ENCODE peak calls at places on chromosomes 11 and 22, in six cellular contexts. One of them, this sample, is unnamed. For H3K36me3, the result is how much of the 10 kb centered on the place peaks cover.

GRCh38 chr11:78562398-78562797 is 12.3 kb downstream of the NARS2 start:
- DNase-seq in PC-3: peak
- DNase-seq in HCT116: no peak
- DNase-seq in Caco-2: no peak
- DNase-seq in cardiac muscle cell: peak
- DNase-seq in tibial nerve: no peak
- DNase-seq in this sample: no peak

GRCh38 chr22:19884161-19884953 is 29.7 kb upstream of the GNB1L start:
- DNase-seq in HCT116: no peak
- DNase-seq in cardiac muscle cell: no peak
- DNase-seq in tibial nerve: no peak
- DNase-seq in Caco-2: no peak
- DNase-seq in PC-3: no peak
- DNase-seq in this sample: no peak

GRCh38 chr11:121672630-121673487 is 220.1 kb upstream of the SORL1-AS1 start:
- DNase-seq in cardiac muscle cell: peak
- DNase-seq in PC-3: no peak
- DNase-seq in HCT116: no peak
- DNase-seq in Caco-2: no peak
- DNase-seq in tibial nerve: no peak
- DNase-seq in this sample: no peak

GRCh38 chr11:28736256-28736655 is 628.1 kb downstream of the METTL15 start:
- DNase-seq in HCT116: no peak
- DNase-seq in PC-3: peak
- DNase-seq in Caco-2: no peak
- DNase-seq in cardiac muscle cell: no peak
- DNase-seq in tibial nerve: no peak
- DNase-seq in this sample: no peak

GRCh38 chr11:134025086-134025437 is 43.8 kb upstream of the JAM3 start:
- DNase-seq in HCT116: no peak
- DNase-seq in tibial nerve: no peak
- DNase-seq in cardiac muscle cell: no peak
- DNase-seq in PC-3: no peak
- DNase-seq in Caco-2: no peak
- DNase-seq in this sample: no peak

GRCh38 chr22:23781533-23781932 is 5.2 kb upstream of the SMARCB1 start:
- DNase-seq in HCT116: no peak
- DNase-seq in Caco-2: peak
- DNase-seq in tibial nerve: no peak
- DNase-seq in cardiac muscle cell: no peak
- DNase-seq in PC-3: peak
- DNase-seq in this sample: peak

GRCh38 chr11:64343740-64344133 is 3.7 kb downstream of the CCDC88B start:
- DNase-seq in cardiac muscle cell: no peak
- DNase-seq in Caco-2: peak
- DNase-seq in PC-3: peak
- DNase-seq in HCT116: no peak
- DNase-seq in tibial nerve: no peak
- DNase-seq in this sample: no peak

GRCh38 chr11:47176328-47177228 is at the start of gene ARFGAP2:
- DNase-seq in cardiac muscle cell: peak
- DNase-seq in PC-3: peak
- DNase-seq in HCT116: peak
- DNase-seq in Caco-2: peak
- DNase-seq in tibial nerve: peak
- DNase-seq in this sample: peak

GRCh38 chr11:131038597-131038996 is 122.3 kb upstream of the SNX19 start:
- DNase-seq in Caco-2: peak
- DNase-seq in PC-3: peak
- DNase-seq in cardiac muscle cell: peak
- DNase-seq in HCT116: no peak
- DNase-seq in tibial nerve: no peak
- DNase-seq in this sample: peak

DNA sequence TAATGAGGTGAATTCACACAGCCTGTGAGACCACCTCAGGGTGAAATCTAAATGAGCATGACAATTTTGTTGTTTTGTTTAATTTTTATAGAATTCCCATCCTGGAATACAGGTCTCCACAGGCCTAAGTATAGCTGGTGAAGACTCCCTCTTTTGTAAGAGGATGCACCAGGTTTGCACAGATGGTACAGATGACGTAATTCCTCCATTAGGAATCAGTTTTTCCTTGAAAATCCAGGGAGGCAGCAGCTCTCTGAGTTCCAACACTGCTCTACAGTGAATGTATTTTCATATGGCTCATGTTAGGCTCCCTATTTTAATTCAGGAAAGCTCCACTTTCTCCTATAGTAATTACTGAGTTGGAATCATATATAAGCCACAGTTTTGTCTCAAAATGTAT is 47.2 kb downstream of the USP28 start:
- DNase-seq in HCT116: no peak
- DNase-seq in tibial nerve: no peak
- DNase-seq in cardiac muscle cell: no peak
- DNase-seq in Caco-2: no peak
- DNase-seq in PC-3: no peak
- DNase-seq in this sample: no peak
- H3K36me3 ChIP-seq in HCT116: under half
- H3K36me3 ChIP-seq in tibial nerve: under half
- H3K36me3 ChIP-seq in cardiac muscle cell: half or more
- H3K36me3 ChIP-seq in Caco-2: under half
- H3K36me3 ChIP-seq in PC-3: under half
- H3K36me3 ChIP-seq in this sample: under half

GRCh38 chr11:33383920-33384209 is 126.7 kb downstream of the HIPK3 start:
- DNase-seq in Caco-2: no peak
- DNase-seq in HCT116: no peak
- DNase-seq in cardiac muscle cell: no peak
- DNase-seq in tibial nerve: no peak
- DNase-seq in PC-3: no peak
- DNase-seq in this sample: no peak
- H3K4me3 ChIP-seq in Caco-2: no peak
- H3K4me3 ChIP-seq in HCT116: no peak
- H3K4me3 ChIP-seq in cardiac muscle cell: no peak
- H3K4me3 ChIP-seq in tibial nerve: no peak
- H3K4me3 ChIP-seq in PC-3: no peak
- H3K4me3 ChIP-seq in this sample: no peak

GRCh38 chr22:40634119-40634903 is 2.2 kb downstream of the MRTFA start:
- DNase-seq in Caco-2: no peak
- DNase-seq in HCT116: no peak
- DNase-seq in cardiac muscle cell: no peak
- DNase-seq in tibial nerve: no peak
- DNase-seq in PC-3: no peak
- DNase-seq in this sample: no peak

GRCh38 chr22:40635008-40635939 is 1.2 kb downstream of the MRTFA start:
- DNase-seq in Caco-2: no peak
- DNase-seq in cardiac muscle cell: peak
- DNase-seq in tibial nerve: no peak
- DNase-seq in PC-3: no peak
- DNase-seq in HCT116: no peak
- DNase-seq in this sample: no peak

GRCh38 chr22:40628354-40629042 is 8.0 kb downstream of the MRTFA start:
- DNase-seq in Caco-2: no peak
- DNase-seq in HCT116: no peak
- DNase-seq in PC-3: peak
- DNase-seq in cardiac muscle cell: peak
- DNase-seq in tibial nerve: no peak
- DNase-seq in this sample: no peak

GRCh38 chr22:40633036-40633435 is 3.5 kb downstream of the MRTFA start:
- DNase-seq in Caco-2: no peak
- DNase-seq in HCT116: no peak
- DNase-seq in PC-3: no peak
- DNase-seq in cardiac muscle cell: no peak
- DNase-seq in tibial nerve: no peak
- DNase-seq in this sample: no peak

DNA sequence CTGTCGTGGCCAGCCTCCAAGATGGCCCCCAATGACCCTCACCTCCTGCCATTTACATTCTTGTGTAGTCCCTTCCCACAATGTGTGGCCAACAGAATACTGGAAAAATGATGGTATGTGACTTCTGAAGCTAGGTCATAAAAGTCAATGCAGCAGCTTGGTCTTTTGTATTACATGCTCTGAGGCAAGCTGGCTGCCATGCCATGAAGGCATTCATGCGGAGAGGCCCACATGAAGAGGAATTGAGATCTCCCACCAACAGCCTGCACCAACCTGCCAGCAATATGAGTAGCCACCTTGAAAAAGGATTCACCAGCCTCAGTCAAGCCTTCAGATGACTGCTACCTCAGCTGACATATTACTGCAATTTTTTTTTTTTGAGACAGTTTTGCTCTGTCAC is 4.6 kb downstream of the MRTFA start:
- DNase-seq in tibial nerve: no peak
- DNase-seq in PC-3: no peak
- DNase-seq in Caco-2: no peak
- DNase-seq in cardiac muscle cell: no peak
- DNase-seq in HCT116: no peak
- DNase-seq in this sample: no peak
- TF ChIP-seq CTCF in tibial nerve: no peak
- TF ChIP-seq CTCF in PC-3: no peak
- TF ChIP-seq CTCF in Caco-2: no peak
- TF ChIP-seq CTCF in cardiac muscle cell: no peak
- TF ChIP-seq CTCF in HCT116: no peak
- TF ChIP-seq CTCF in this sample: no peak

DNA sequence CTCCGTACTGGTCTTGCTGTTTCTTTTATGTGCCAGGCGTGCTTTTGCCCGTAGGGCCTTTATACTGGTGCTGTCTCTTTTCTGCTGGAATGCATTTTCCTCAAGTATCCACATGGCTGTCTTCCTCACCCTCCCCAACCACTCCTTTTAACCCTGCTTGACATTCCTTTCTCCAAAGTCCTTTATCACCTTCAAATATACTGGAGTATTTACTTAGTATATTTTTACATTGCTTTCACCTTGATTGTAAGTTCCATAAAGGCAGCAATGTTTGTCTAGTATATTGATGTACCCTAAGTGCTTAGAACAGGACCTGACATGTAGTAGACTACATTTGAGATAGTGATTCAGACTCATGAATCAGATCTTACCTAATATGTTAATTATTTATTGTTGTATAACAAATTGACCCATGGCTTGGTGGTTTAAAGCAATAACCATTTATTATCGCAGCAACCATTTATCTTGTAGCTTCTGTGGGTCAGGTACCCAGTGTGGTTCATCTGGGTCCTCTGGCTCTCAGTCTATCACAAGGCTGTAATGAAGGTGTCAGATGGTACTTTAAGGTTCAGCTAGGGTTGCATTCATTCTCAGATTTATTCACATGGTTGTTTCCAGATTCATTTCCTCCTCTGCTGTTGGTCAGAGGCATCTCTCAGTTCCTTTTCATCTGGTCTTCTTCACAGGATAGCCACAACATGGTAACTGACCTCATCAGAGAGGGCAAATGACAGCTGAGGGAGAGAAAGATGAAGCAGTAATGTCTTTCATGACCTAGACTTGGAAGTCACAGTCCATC is 34.2 kb downstream of the DDX10 start:
- DNase-seq in PC-3: no peak
- DNase-seq in HCT116: no peak
- DNase-seq in tibial nerve: no peak
- DNase-seq in Caco-2: peak
- DNase-seq in cardiac muscle cell: no peak
- DNase-seq in this sample: no peak
- H3K36me3 ChIP-seq in PC-3: under half
- H3K36me3 ChIP-seq in HCT116: under half
- H3K36me3 ChIP-seq in tibial nerve: under half
- H3K36me3 ChIP-seq in Caco-2: under half
- H3K36me3 ChIP-seq in cardiac muscle cell: under half
- H3K36me3 ChIP-seq in this sample: under half